ENCODE peak calls at places on chromosomes 1 and 21, in six cellular contexts. W, M, N, G, J and P are unnamed samples.
A peak's percentile ranks its signal among the peaks of the same experiment; 100 is the strongest.

GRCh38 chr1:44603718-44604117 is 70.6 kb downstream of the TMEM53 start:
- DNase-seq in W (no peak), M (no peak), N (no peak), G (no peak), J (no peak), P (peak; percentile 49)

GRCh38 chr1:47918257-47918867 is 78.8 kb downstream of the TRABD2B start:
- DNase-seq in W (no peak), M (no peak), N (no peak), G (peak; percentile 63), J (no peak), P (no peak)

GRCh38 chr1:232793944-232794343 is 11.3 kb upstream of the MAP10 start:
- DNase-seq in W (peak; percentile 56), M (no peak), N (no peak), G (no peak), J (no peak), P (no peak)

GRCh38 chr1:6603851-6604558 is 1.3 kb upstream of the KLHL21 start:
- DNase-seq in W (no peak), M (peak; percentile 94), N (no peak), G (no peak), J (peak; percentile 81), P (peak; percentile 69)

GRCh38 chr1:61426884-61427283 is 298.1 kb downstream of the TM2D1 start:
- DNase-seq in W (no peak), M (no peak), N (no peak), G (no peak), J (no peak), P (no peak)

GRCh38 chr1:168609133-168609715 is 32.8 kb downstream of the XCL1 start:
- DNase-seq in W (no peak), M (peak; percentile 90), N (no peak), G (peak; percentile 37), J (peak; percentile 53), P (no peak)

GRCh38 chr1:201737350-201738060 is 91.5 kb upstream of the IPO9 start:
- DNase-seq in W (no peak), M (no peak), N (no peak), G (no peak), J (peak; percentile 80), P (no peak)

GRCh38 chr1:100736324-100736723 is 16.8 kb downstream of the VCAM1 start:
- DNase-seq in W (no peak), M (no peak), N (no peak), G (no peak), J (no peak), P (no peak)

GRCh38 chr21:41611966-41612606 is 104.1 kb upstream of the TMPRSS2 start:
- DNase-seq in W (peak; percentile 47), M (no peak), N (no peak), G (no peak), J (no peak), P (no peak)

GRCh38 chr1:100924212-100924611 is 28.3 kb downstream of the SLC30A7 start:
- DNase-seq in W (no peak), M (no peak), N (no peak), G (no peak), J (no peak), P (no peak)

GRCh38 chr1:14742181-14742980 is 143.9 kb downstream of the KAZN start:
- DNase-seq in W (peak; percentile 92), M (no peak), N (no peak), G (no peak), J (no peak), P (no peak)

GRCh38 chr1:19647643-19648042 is 3.5 kb downstream of the NBL1 start:
- DNase-seq in W (no peak), M (no peak), N (no peak), G (no peak), J (no peak), P (peak; percentile 70)

GRCh38 chr1:168603501-168604107 is 27.2 kb downstream of the XCL1 start:
- DNase-seq in W (peak; percentile 48), M (peak; percentile 83), N (peak; percentile 56), G (peak; percentile 89), J (peak; percentile 69), P (peak; percentile 65)

GRCh38 chr21:34526618-34527290 is 14.7 kb upstream of the KCNE1 start:
- DNase-seq in W (peak; percentile 90), M (peak; percentile 83), N (no peak), G (no peak), J (peak; percentile 88), P (peak; percentile 77)

GRCh38 chr21:38797470-38797869 is 8.3 kb upstream of the ETS2 start:
- DNase-seq in W (no peak), M (no peak), N (no peak), G (peak; percentile 81), J (no peak), P (peak; percentile 35)

GRCh38 chr1:31848381-31848897 is 32.6 kb upstream of the SPOCD1 start:
- DNase-seq in W (no peak), M (no peak), N (peak; percentile 20), G (no peak), J (no peak), P (no peak)

GRCh38 chr1:63802109-63802508 is 28.3 kb downstream of the ROR1 start:
- DNase-seq in W (no peak), M (no peak), N (no peak), G (no peak), J (no peak), P (no peak)

GRCh38 chr1:115404936-115405335 is 66.9 kb upstream of the NGF start:
- DNase-seq in W (no peak), M (no peak), N (no peak), G (no peak), J (no peak), P (no peak)

GRCh38 chr1:220243947-220244346 is 28.3 kb downstream of the RAB3GAP2 start:
- DNase-seq in W (no peak), M (no peak), N (no peak), G (no peak), J (no peak), P (no peak)

GRCh38 chr1:110340207-110340468 is 961 bp downstream of the RBM15 start:
- DNase-seq in W (no peak), M (peak; percentile 67), N (no peak), G (no peak), J (no peak), P (peak; percentile 65)

GRCh38 chr1:117026361-117026760 is 24.8 kb downstream of the CD101 start:
- DNase-seq in W (no peak), M (no peak), N (no peak), G (no peak), J (no peak), P (no peak)

GRCh38 chr1:171583581-171584194 is 38.4 kb upstream of the MYOCOS start:
- DNase-seq in W (no peak), M (no peak), N (no peak), G (no peak), J (no peak), P (no peak)
- H3K4me1 ChIP-seq in W (no peaks in the 10 kb centered on the region), M (no peaks in the 10 kb centered on the region), N (no peaks in the 10 kb centered on the region), G (no peaks in the 10 kb centered on the region), J (no peaks in the 10 kb centered on the region), P (no peaks in the 10 kb centered on the region)

GRCh38 chr1:227707807-227708206 is 27.3 kb downstream of the JMJD4 start:
- DNase-seq in W (no peak), M (no peak), N (no peak), G (no peak), J (no peak), P (no peak)

GRCh38 chr1:227712648-227713047 is 22.5 kb downstream of the JMJD4 start:
- DNase-seq in W (no peak), M (no peak), N (no peak), G (no peak), J (no peak), P (no peak)

DNA sequence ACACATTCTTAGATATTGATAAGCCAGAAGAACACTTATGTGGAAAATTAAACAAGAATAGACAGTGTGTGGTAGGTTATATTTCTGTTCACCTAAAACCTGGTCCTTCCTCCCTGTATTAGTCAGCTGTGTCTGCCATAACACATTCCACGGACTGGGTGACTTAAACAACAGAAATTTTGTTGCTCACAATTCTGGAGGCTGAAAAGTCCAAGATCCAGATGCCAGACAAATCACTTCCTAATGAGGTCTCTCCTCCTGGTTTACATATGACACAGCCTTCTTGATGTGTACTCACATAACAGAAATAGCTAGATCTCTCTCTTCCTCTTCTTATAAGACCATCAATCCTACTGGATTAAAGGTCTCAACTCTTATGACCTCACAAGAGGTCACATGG is 25.7 kb downstream of the JMJD4 start:
- DNase-seq in W (no peak), M (no peak), N (no peak), G (no peak), J (no peak), P (no peak)
- H3K9me3 ChIP-seq in W (peaks cover 3% of the 10 kb centered on the region), M (peaks cover 11% of the 10 kb centered on the region), N (no peaks in the 10 kb centered on the region), G (no peaks in the 10 kb centered on the region), J (peaks cover 28% of the 10 kb centered on the region), P (peaks cover 6% of the 10 kb centered on the region)

GRCh38 chr1:151059342-151060240 is at the start of gene CDC42SE1:
- DNase-seq in W (no peak), M (peak; percentile 90), N (peak; percentile 77), G (peak; percentile 92), J (peak; percentile 87), P (peak; percentile 80)

GRCh38 chr1:151061012-151061401 is 810 bp downstream of the MLLT11 start:
- DNase-seq in W (no peak), M (peak; percentile 31), N (no peak), G (peak; percentile 66), J (no peak), P (no peak)

GRCh38 chr1:151060241-151061011 is at the start of gene MLLT11:
- DNase-seq in W (no peak), M (peak; percentile 73), N (no peak), G (peak; percentile 92), J (peak; percentile 51), P (peak; percentile 37)

GRCh38 chr1:151062738-151063371 is 2.7 kb downstream of the MLLT11 start:
- DNase-seq in W (no peak), M (no peak), N (no peak), G (peak; percentile 45), J (no peak), P (no peak)

GRCh38 chr1:151061704-151062103 is 1.5 kb downstream of the MLLT11 start:
- DNase-seq in W (no peak), M (no peak), N (no peak), G (no peak), J (no peak), P (no peak)
- H3K4me3 ChIP-seq in W (peak overlapping the region; percentile 94), M (no peak overlapping the region), N (no peak overlapping the region), G (peak overlapping the region; percentile 87), J (peak overlapping the region; percentile 92), P (no peak overlapping the region)

GRCh38 chr1:206658264-206658980 is 23.1 kb downstream of the DYRK3 start:
- DNase-seq in W (no peak), M (no peak), N (peak; percentile 23), G (peak; percentile 28), J (peak; percentile 60), P (peak; percentile 59)

GRCh38 chr1:206653715-206654459 is 18.6 kb downstream of the DYRK3 start:
- DNase-seq in W (no peak), M (no peak), N (no peak), G (no peak), J (no peak), P (no peak)

GRCh38 chr1:206656936-206657335 is 21.6 kb downstream of the DYRK3 start:
- DNase-seq in W (no peak), M (no peak), N (no peak), G (no peak), J (no peak), P (no peak)

GRCh38 chr1:206654826-206655225 is 19.5 kb downstream of the DYRK3 start:
- DNase-seq in W (no peak), M (no peak), N (no peak), G (no peak), J (no peak), P (no peak)

DNA sequence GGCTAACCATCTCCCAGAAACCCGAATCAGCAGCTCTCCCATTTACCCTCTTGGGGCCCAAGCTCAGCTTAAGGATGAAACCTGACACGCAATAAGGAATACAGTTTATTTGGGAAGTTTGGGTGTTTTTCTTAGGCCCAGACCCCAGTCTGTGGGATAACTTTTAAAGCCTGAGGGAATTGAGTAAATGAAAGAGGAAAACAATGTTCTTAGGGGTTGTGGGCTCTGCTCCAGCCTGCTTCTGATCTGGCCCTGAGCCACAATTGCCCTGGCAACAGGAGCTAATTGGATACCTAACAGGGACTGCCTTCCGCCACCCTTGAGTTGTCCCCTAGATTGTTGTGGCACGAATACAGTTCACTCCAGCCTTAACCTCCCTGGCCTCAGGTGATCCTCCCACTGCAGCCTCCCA is 20.1 kb downstream of the DYRK3 start:
- DNase-seq in W (no peak), M (no peak), N (no peak), G (peak; percentile 53), J (no peak), P (no peak)
- H3K4me1 ChIP-seq in W (no peaks in the 10 kb centered on the region), M (peaks cover 13% of the 10 kb centered on the region), N (peaks cover 9% of the 10 kb centered on the region), G (peaks cover 12% of the 10 kb centered on the region), J (peaks cover 96% of the 10 kb centered on the region), P (peaks cover 8% of the 10 kb centered on the region)